ENCODE peak calls at places on chromosome X, in nine cellular contexts. Q is GM12878; E is A549; M is activated CD8-positive, alpha-beta T cell treated with anti-CD3 and anti-CD28 coated beads for 36 hours; T is lung; Z is upper lobe of right lung; G is PC-3; Y is gastrocnemius medialis; J is heart left ventricle. W is an unnamed sample.

GRCh38 chrX:131146702-131147101 is 88.6 kb downstream of the ARHGAP36 start:
- ATAC-seq in Q (no peak), E (no peak), M (no peak), T (no peak), Z (no peak), G (no peak), Y (no peak), J (no peak), W (no peak)

GRCh38 chrX:150605603-150606002 is 37.2 kb downstream of the MTM1 start:
- ATAC-seq in Q (no peak), E (no peak), M (no peak), T (no peak), Z (peak), G (no peak), Y (no peak), J (no peak), W (no peak)

GRCh38 chrX:104122829-104123228 is 10.5 kb downstream of the ZCCHC18 start:
- ATAC-seq in Q (no peak), E (no peak), M (peak), T (no peak), Z (no peak), G (no peak), Y (no peak), J (no peak), W (no peak)

GRCh38 chrX:114619874-114620273 is 36.0 kb downstream of the HTR2C start:
- ATAC-seq in Q (peak), E (no peak), M (no peak), T (no peak), Z (no peak), G (no peak), Y (no peak), J (no peak), W (no peak)

GRCh38 chrX:14528629-14529287 is 578 bp upstream of the GLRA2 start:
- ATAC-seq in Q (peak), E (peak), M (no peak), T (no peak), Z (peak), G (no peak), Y (no peak), J (no peak), W (no peak)

GRCh38 chrX:2609431-2610238 is 81.5 kb upstream of the CD99 start:
- ATAC-seq in Q (no peak), E (peak), M (no peak), T (peak), Z (no peak), G (peak), Y (peak), J (peak), W (no peak)

GRCh38 chrX:100477468-100477867 is 67.4 kb upstream of the PCDH19 start:
- ATAC-seq in Q (no peak), E (no peak), M (no peak), T (no peak), Z (no peak), G (no peak), Y (no peak), J (no peak), W (peak)

GRCh38 chrX:20116087-20116574 is 576 bp downstream of the MAP7D2 start:
- ATAC-seq in Q (no peak), E (peak), M (no peak), T (no peak), Z (no peak), G (no peak), Y (no peak), J (no peak), W (no peak)

GRCh38 chrX:69369999-69370398 is 134.1 kb upstream of the NALF2 start:
- ATAC-seq in Q (no peak), E (no peak), M (no peak), T (no peak), Z (no peak), G (no peak), Y (no peak), J (no peak), W (no peak)

GRCh38 chrX:82218361-82218760 is 1016.5 kb downstream of the SH3BGRL start:
- ATAC-seq in Q (peak), E (no peak), M (no peak), T (peak), Z (peak), G (peak), Y (no peak), J (no peak), W (no peak)

GRCh38 chrX:47264507-47265173 is 31.8 kb downstream of the USP11 start:
- ATAC-seq in Q (peak), E (peak), M (peak), T (no peak), Z (peak), G (peak), Y (no peak), J (no peak), W (no peak)

GRCh38 chrX:112734250-112734649 is 54.5 kb upstream of the LHFPL1 start:
- ATAC-seq in Q (peak), E (no peak), M (no peak), T (peak), Z (peak), G (no peak), Y (no peak), J (no peak), W (no peak)

GRCh38 chrX:75544760-75545159 is 21.9 kb upstream of the ZDHHC15 start:
- ATAC-seq in Q (no peak), E (no peak), M (no peak), T (no peak), Z (peak), G (no peak), Y (no peak), J (no peak), W (no peak)

GRCh38 chrX:19647159-19647558 is 131.9 kb upstream of the MAP3K15 start:
- ATAC-seq in Q (no peak), E (no peak), M (no peak), T (no peak), Z (no peak), G (no peak), Y (no peak), J (no peak), W (no peak)

GRCh38 chrX:19122641-19123009 is 357 bp upstream of the ADGRG2 start:
- ATAC-seq in Q (no peak), E (peak), M (no peak), T (no peak), Z (no peak), G (no peak), Y (no peak), J (no peak), W (no peak)

GRCh38 chrX:17456526-17456925 is 81.5 kb downstream of the NHS start:
- ATAC-seq in Q (no peak), E (no peak), M (no peak), T (no peak), Z (no peak), G (no peak), Y (no peak), J (no peak), W (no peak)

GRCh38 chrX:19833034-19833677 is 54.2 kb downstream of the SH3KBP1 start:
- ATAC-seq in Q (no peak), E (no peak), M (no peak), T (no peak), Z (no peak), G (no peak), Y (no peak), J (no peak), W (no peak)

GRCh38 chrX:116841290-116841689 is 378.5 kb upstream of the CT83 start:
- ATAC-seq in Q (no peak), E (no peak), M (no peak), T (no peak), Z (no peak), G (no peak), Y (no peak), J (no peak), W (no peak)

GRCh38 chrX:20244936-20245335 is 21.8 kb downstream of the RPS6KA3 start:
- ATAC-seq in Q (no peak), E (no peak), M (no peak), T (no peak), Z (no peak), G (peak), Y (no peak), J (no peak), W (no peak)

GRCh38 chrX:131288738-131289511 is at the start of gene IGSF1:
- ATAC-seq in Q (no peak), E (peak), M (peak), T (no peak), Z (no peak), G (no peak), Y (no peak), J (peak), W (peak)

GRCh38 chrX:69493193-69493592 is 10.9 kb upstream of the NALF2 start:
- ATAC-seq in Q (peak), E (peak), M (no peak), T (no peak), Z (peak), G (peak), Y (no peak), J (peak), W (no peak)

GRCh38 chrX:42946544-42947223 is 168.7 kb upstream of the PPP1R2C start:
- ATAC-seq in Q (no peak), E (no peak), M (peak), T (no peak), Z (no peak), G (no peak), Y (no peak), J (no peak), W (no peak)

GRCh38 chrX:20060961-20061868 is 55.5 kb downstream of the MAP7D2 start:
- ATAC-seq in Q (peak), E (no peak), M (peak), T (no peak), Z (no peak), G (no peak), Y (no peak), J (no peak), W (no peak)

GRCh38 chrX:119729408-119730201 is 28.8 kb upstream of the SOWAHD start:
- ATAC-seq in Q (peak), E (peak), M (peak), T (no peak), Z (peak), G (peak), Y (no peak), J (peak), W (peak)

GRCh38 chrX:152822383-152823086 is 8.0 kb downstream of the CETN2 start:
- ATAC-seq in Q (no peak), E (peak), M (no peak), T (no peak), Z (no peak), G (peak), Y (no peak), J (no peak), W (no peak)

GRCh38 chrX:24494544-24495113 is 29.5 kb downstream of the PDK3 start:
- ATAC-seq in Q (no peak), E (peak), M (no peak), T (peak), Z (peak), G (peak), Y (no peak), J (peak), W (peak)

GRCh38 chrX:1813809-1814208 is 198.9 kb downstream of the ASMT start:
- ATAC-seq in Q (no peak), E (no peak), M (peak), T (no peak), Z (no peak), G (no peak), Y (no peak), J (no peak), W (no peak)

GRCh38 chrX:110304884-110305283 is 13.0 kb downstream of the AMMECR1 start:
- ATAC-seq in Q (no peak), E (no peak), M (peak), T (no peak), Z (no peak), G (no peak), Y (no peak), J (no peak), W (no peak)

GRCh38 chrX:102845020-102845419 is 92.1 kb upstream of the RAB40AL start:
- ATAC-seq in Q (no peak), E (no peak), M (no peak), T (no peak), Z (no peak), G (no peak), Y (no peak), J (no peak), W (no peak)

GRCh38 chrX:132651411-132652086 is 162.7 kb upstream of the MBNL3 start:
- ATAC-seq in Q (peak), E (no peak), M (no peak), T (no peak), Z (no peak), G (peak), Y (no peak), J (no peak), W (no peak)

GRCh38 chrX:1215123-1215823 is 2.8 kb upstream of the CRLF2 start:
- ATAC-seq in Q (peak), E (no peak), M (no peak), T (no peak), Z (peak), G (no peak), Y (no peak), J (no peak), W (no peak)

GRCh38 chrX:34404386-34405070 is 252.6 kb downstream of the TMEM47 start:
- ATAC-seq in Q (no peak), E (no peak), M (no peak), T (no peak), Z (no peak), G (no peak), Y (peak), J (peak), W (peak)

GRCh38 chrX:42151808-42152207 is 228.5 kb upstream of the CASK start:
- ATAC-seq in Q (no peak), E (no peak), M (no peak), T (no peak), Z (no peak), G (no peak), Y (no peak), J (no peak), W (no peak)

GRCh38 chrX:68627986-68628385 is 19.5 kb upstream of the STARD8 start:
- ATAC-seq in Q (no peak), E (no peak), M (no peak), T (no peak), Z (no peak), G (no peak), Y (no peak), J (no peak), W (no peak)

GRCh38 chrX:110049096-110049495 is 46.2 kb downstream of the TMEM164 start:
- ATAC-seq in Q (no peak), E (no peak), M (no peak), T (no peak), Z (no peak), G (no peak), Y (no peak), J (peak), W (no peak)

GRCh38 chrX:9207142-9207541 is 173.2 kb upstream of the FAM9B start:
- ATAC-seq in Q (no peak), E (no peak), M (no peak), T (no peak), Z (no peak), G (no peak), Y (no peak), J (no peak), W (no peak)

GRCh38 chrX:71637848-71638247 is 19.5 kb upstream of the CXCR3 start:
- ATAC-seq in Q (peak), E (no peak), M (peak), T (no peak), Z (no peak), G (peak), Y (no peak), J (no peak), W (peak)

GRCh38 chrX:10356979-10357378 is 200.2 kb downstream of the CLCN4 start:
- ATAC-seq in Q (no peak), E (no peak), M (no peak), T (no peak), Z (no peak), G (peak), Y (no peak), J (no peak), W (no peak)

GRCh38 chrX:38859602-38860001 is 58.3 kb downstream of the MID1IP1 start:
- ATAC-seq in Q (no peak), E (no peak), M (peak), T (no peak), Z (no peak), G (no peak), Y (no peak), J (no peak), W (no peak)

GRCh38 chrX:40755291-40756249 is 20.2 kb upstream of the MED14 start:
- ATAC-seq in Q (no peak), E (no peak), M (no peak), T (no peak), Z (no peak), G (no peak), Y (peak), J (peak), W (peak)
- TF ChIP-seq CTCF in Q (no peak), E (no peak), M (no peak), T (no peak), Z (no peak), G (no peak), Y (no peak), J (no peak), W (no peak)

GRCh38 chrX:96843566-96843965 is 40.1 kb upstream of the RPA4 start:
- ATAC-seq in Q (no peak), E (no peak), M (no peak), T (no peak), Z (peak), G (no peak), Y (no peak), J (peak), W (no peak)
- TF ChIP-seq CTCF in Q (no peak), E (no peak), M (no peak), T (no peak), Z (peak), G (no peak), Y (no peak), J (peak), W (no peak)

GRCh38 chrX:136304493-136304892 is 3.7 kb downstream of the ADGRG4 start:
- ATAC-seq in Q (no peak), E (no peak), M (no peak), T (no peak), Z (no peak), G (no peak), Y (no peak), J (no peak), W (no peak)
- TF ChIP-seq CTCF in Q (peak), E (no peak), M (no peak), T (no peak), Z (no peak), G (peak), Y (no peak), J (no peak), W (no peak)

GRCh38 chrX:95059909-95060308 is 1385.9 kb downstream of the FAM133A start:
- ATAC-seq in Q (no peak), E (no peak), M (no peak), T (no peak), Z (no peak), G (no peak), Y (no peak), J (no peak), W (no peak)

GRCh38 chrX:95058815-95059214 is 1384.8 kb downstream of the FAM133A start:
- ATAC-seq in Q (no peak), E (peak), M (no peak), T (no peak), Z (no peak), G (peak), Y (no peak), J (no peak), W (no peak)

GRCh38 chrX:95057341-95057740 is 1383.3 kb downstream of the FAM133A start:
- ATAC-seq in Q (no peak), E (no peak), M (no peak), T (no peak), Z (no peak), G (peak), Y (no peak), J (no peak), W (no peak)

GRCh38 chrX:95055991-95056390 is 1382.0 kb downstream of the FAM133A start:
- ATAC-seq in Q (no peak), E (no peak), M (no peak), T (no peak), Z (no peak), G (no peak), Y (no peak), J (no peak), W (no peak)

DNA sequence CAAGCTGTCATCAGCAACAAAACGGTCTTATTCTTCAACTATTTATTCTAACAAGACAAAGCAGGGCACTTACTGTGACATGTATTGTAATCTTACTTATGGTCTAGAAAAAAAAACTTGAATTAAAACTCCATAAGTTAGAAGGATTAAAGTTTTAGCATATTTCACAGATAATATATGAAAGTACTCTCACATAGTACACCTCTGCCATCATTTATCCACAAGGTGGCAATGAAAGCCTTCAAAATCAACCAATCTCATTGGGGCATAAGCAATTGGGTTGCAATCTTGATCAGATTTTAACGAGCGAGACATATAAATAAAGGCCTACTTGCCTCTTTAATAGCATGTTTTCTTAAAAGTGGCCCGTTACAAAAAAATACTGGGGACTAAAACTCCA is 1382.9 kb downstream of the FAM133A start:
- ATAC-seq in Q (no peak), E (no peak), M (no peak), T (no peak), Z (no peak), G (peak), Y (no peak), J (no peak), W (no peak)
- TF ChIP-seq CTCF in Q (no peak), E (no peak), M (no peak), T (no peak), Z (no peak), G (peak), Y (no peak), J (no peak), W (no peak)

W was measured in gastroesophageal sphincter.